ENCODE peak calls at places on chromosomes 1 and 21, in six cellular contexts. U is fibroblast of pulmonary artery, R is HT-29, C is body of pancreas, P is GM13977, K is A172. J is an unnamed sample.

GRCh38 chr1:31696246-31696645 is 7.6 kb downstream of the COL16A1 start:
- DNase-seq in U (no peak), R (peak), C (peak), P (no peak), K (no peak), J (no peak)

GRCh38 chr21:43273016-43273707 is 104.4 kb downstream of the CRYAA start:
- DNase-seq in U (no peak), R (no peak), C (no peak), P (no peak), K (no peak), J (peak)

GRCh38 chr1:14627608-14628489 is 29.4 kb downstream of the KAZN start:
- DNase-seq in U (no peak), R (no peak), C (no peak), P (no peak), K (no peak), J (no peak)

GRCh38 chr21:37257967-37258877 is 8.9 kb downstream of the VPS26C start:
- DNase-seq in U (peak), R (peak), C (peak), P (peak), K (no peak), J (peak)

GRCh38 chr1:41616563-41616962 is 132.1 kb upstream of the EDN2 start:
- DNase-seq in U (no peak), R (no peak), C (no peak), P (no peak), K (no peak), J (no peak)

GRCh38 chr1:162373541-162374375 is 2.9 kb downstream of the SPATA46 start:
- DNase-seq in U (peak), R (peak), C (no peak), P (no peak), K (peak), J (no peak)

GRCh38 chr1:24850353-24850905 is 79.6 kb downstream of the RUNX3 start:
- DNase-seq in U (peak), R (no peak), C (no peak), P (no peak), K (no peak), J (no peak)

GRCh38 chr21:41837756-41838297 is 41.3 kb downstream of the PRDM15 start:
- DNase-seq in U (no peak), R (no peak), C (no peak), P (no peak), K (no peak), J (no peak)

GRCh38 chr1:159990005-159990404 is 36.0 kb upstream of the SLAMF9 start:
- DNase-seq in U (no peak), R (no peak), C (no peak), P (no peak), K (no peak), J (no peak)

GRCh38 chr1:113153116-113153803 is 80.3 kb downstream of the LRIG2 start:
- DNase-seq in U (peak), R (peak), C (no peak), P (no peak), K (no peak), J (no peak)

GRCh38 chr1:37486680-37487618 is 12.6 kb downstream of the ZC3H12A start:
- DNase-seq in U (peak), R (peak), C (peak), P (peak), K (peak), J (peak)

GRCh38 chr21:45504021-45504515 is 38.2 kb downstream of the SLC19A1 start:
- DNase-seq in U (no peak), R (no peak), C (no peak), P (no peak), K (no peak), J (peak)

GRCh38 chr1:59243544-59243943 is 53.4 kb upstream of the FGGY start:
- DNase-seq in U (no peak), R (no peak), C (no peak), P (no peak), K (no peak), J (no peak)

GRCh38 chr1:236536540-236536939 is 12.8 kb downstream of the LGALS8 start:
- DNase-seq in U (no peak), R (no peak), C (peak), P (no peak), K (no peak), J (no peak)

GRCh38 chr1:223504741-223505140 is 111.5 kb downstream of the CCDC185 start:
- DNase-seq in U (peak), R (peak), C (peak), P (no peak), K (peak), J (no peak)

GRCh38 chr1:83574749-83575148 is 424.2 kb downstream of the TTLL7 start:
- DNase-seq in U (no peak), R (no peak), C (no peak), P (no peak), K (no peak), J (no peak)

GRCh38 chr1:55337801-55338447 is 122.8 kb upstream of the USP24 start:
- DNase-seq in U (peak), R (peak), C (no peak), P (peak), K (peak), J (no peak)

GRCh38 chr1:3259020-3259419 is 190.0 kb downstream of the PRDM16 start:
- DNase-seq in U (no peak), R (no peak), C (no peak), P (no peak), K (no peak), J (no peak)

GRCh38 chr1:209702832-209703231 is 1.8 kb upstream of the HSD11B1 start:
- DNase-seq in U (no peak), R (no peak), C (no peak), P (no peak), K (no peak), J (no peak)

GRCh38 chr1:58883888-58884482 is 100.1 kb upstream of the JUN start:
- DNase-seq in U (peak), R (no peak), C (no peak), P (peak), K (no peak), J (no peak)

GRCh38 chr1:24190970-24191570 is 4.0 kb upstream of the IFNLR1 start:
- DNase-seq in U (no peak), R (no peak), C (no peak), P (peak), K (no peak), J (no peak)

GRCh38 chr1:212166296-212167039 is 118.7 kb upstream of the PPP2R5A start:
- DNase-seq in U (no peak), R (no peak), C (no peak), P (no peak), K (no peak), J (no peak)

GRCh38 chr1:199682081-199682480 is 345.4 kb upstream of the NR5A2 start:
- DNase-seq in U (no peak), R (no peak), C (no peak), P (no peak), K (no peak), J (no peak)

GRCh38 chr1:155175927-155176371 is 2.3 kb downstream of the TRIM46 start:
- DNase-seq in U (no peak), R (peak), C (peak), P (peak), K (no peak), J (no peak)

GRCh38 chr1:87305762-87306161 is 22.9 kb upstream of the LMO4 start:
- DNase-seq in U (no peak), R (no peak), C (no peak), P (no peak), K (no peak), J (no peak)

GRCh38 chr1:89615676-89616598 is 17.0 kb upstream of the LRRC8C start:
- DNase-seq in U (no peak), R (peak), C (no peak), P (no peak), K (no peak), J (no peak)

GRCh38 chr21:16279658-16280581 is 550.1 kb downstream of the USP25 start:
- DNase-seq in U (peak), R (no peak), C (no peak), P (no peak), K (peak), J (peak)

GRCh38 chr1:5564578-5565257 is 427.5 kb downstream of the NPHP4 start:
- DNase-seq in U (no peak), R (no peak), C (no peak), P (no peak), K (no peak), J (no peak)

GRCh38 chr1:30816211-30817082 is 58.9 kb upstream of the LAPTM5 start:
- DNase-seq in U (peak), R (no peak), C (peak), P (no peak), K (peak), J (peak)

GRCh38 chr21:44904141-44904923 is 16.4 kb downstream of the ITGB2 start:
- DNase-seq in U (no peak), R (no peak), C (no peak), P (no peak), K (no peak), J (no peak)

GRCh38 chr1:206065547-206066143 is 12.7 kb downstream of the RHEX start:
- DNase-seq in U (no peak), R (no peak), C (no peak), P (no peak), K (no peak), J (no peak)

GRCh38 chr21:44767834-44768831 is 33.5 kb downstream of the UBE2G2 start:
- DNase-seq in U (no peak), R (no peak), C (no peak), P (no peak), K (no peak), J (no peak)

GRCh38 chr1:23475134-23475628 is 8.8 kb downstream of the ASAP3 start:
- DNase-seq in U (peak), R (no peak), C (no peak), P (no peak), K (peak), J (no peak)

GRCh38 chr21:36169465-36170128 is 13.0 kb downstream of the DOP1B start:
- DNase-seq in U (no peak), R (no peak), C (no peak), P (no peak), K (no peak), J (no peak)

GRCh38 chr1:240475832-240476231 is 136.1 kb downstream of the GREM2 start:
- DNase-seq in U (no peak), R (no peak), C (no peak), P (no peak), K (no peak), J (no peak)

GRCh38 chr1:12180315-12180714 is 13.5 kb downstream of the TNFRSF1B start:
- DNase-seq in U (no peak), R (no peak), C (no peak), P (no peak), K (no peak), J (peak)

GRCh38 chr1:14442669-14443068 is 155.8 kb upstream of the KAZN start:
- DNase-seq in U (no peak), R (no peak), C (no peak), P (no peak), K (no peak), J (no peak)

GRCh38 chr1:65758128-65758527 is 34.6 kb upstream of the PDE4B start:
- DNase-seq in U (no peak), R (no peak), C (no peak), P (no peak), K (no peak), J (no peak)

GRCh38 chr1:112637257-112638108 is 17.9 kb downstream of the CAPZA1 start:
- DNase-seq in U (peak), R (no peak), C (no peak), P (no peak), K (no peak), J (no peak)

GRCh38 chr1:9593492-9594465 is 5.1 kb downstream of the TMEM201 start:
- DNase-seq in U (peak), R (peak), C (peak), P (peak), K (peak), J (peak)